ENCODE peak calls at places on chromosomes 16 and 17, in six cellular contexts. D is endothelial cell of umbilical vein; T is stimulated activated CD8-positive, alpha-beta memory T cell treated with anti-CD3 and anti-CD28 coated beads, Interleukin-4, amount 100 ng/mL, for 48 hours; B is mucosa of gallbladder; Q is activated T-cell treated with anti-CD3 and anti-CD28 coated beads, Interleukin-2, amount 50 U/mL, for 4 hours; F is LoVo. E is an unnamed sample.

GRCh38 chr16:57485916-57486857 is at the start of gene DOK4:
- DNase-seq in Q (peak), F (peak), B (peak), D (peak), T (peak), E (peak)

GRCh38 chr17:29573558-29573870 is 5.0 kb downstream of the TP53I13 start:
- DNase-seq in D (no peak), Q (no peak), T (no peak), F (no peak), B (no peak), E (peak)

GRCh38 chr17:58311429-58311894 is 17.1 kb downstream of the TSPOAP1 start:
- DNase-seq in F (no peak), Q (no peak), T (peak), D (no peak), B (peak), E (peak)

GRCh38 chr17:39404542-39405378 is 3.3 kb upstream of the FBXL20 start:
- DNase-seq in Q (no peak), B (no peak), T (peak), F (no peak), D (peak), E (no peak)

GRCh38 chr17:9195346-9195870 is 174.1 kb downstream of the NTN1 start:
- DNase-seq in T (no peak), Q (no peak), F (no peak), D (no peak), B (no peak), E (no peak)

GRCh38 chr17:59110973-59111372 is 4.3 kb upstream of the TRIM37 start:
- DNase-seq in B (no peak), T (no peak), F (no peak), D (no peak), Q (no peak), E (no peak)

GRCh38 chr17:21380659-21381058 is 4.5 kb downstream of the KCNJ12 start:
- DNase-seq in F (no peak), Q (no peak), D (no peak), T (no peak), B (no peak), E (no peak)

GRCh38 chr17:41785091-41785875 is 1.2 kb downstream of the JUP start:
- DNase-seq in D (peak), B (no peak), T (no peak), Q (no peak), F (no peak), E (no peak)

GRCh38 chr17:82228278-82228841 is 482 bp upstream of the SLC16A3 start:
- DNase-seq in B (no peak), D (peak), Q (no peak), T (peak), F (peak), E (peak)

GRCh38 chr16:6483634-6484033 is 849.0 kb upstream of the RBFOX1 start:
- DNase-seq in Q (no peak), F (no peak), D (no peak), T (no peak), B (no peak), E (no peak)